ENCODE peak calls at places on chromosomes 4 and X, in five cellular contexts. I, N, G, R and J are unnamed samples.

GRCh38 chr4:34731045-34731444 is 1513.3 kb downstream of the ARAP2 start:
- DNase-seq in N (no peak), I (no peak), R (no peak), G (peak), J (no peak)

GRCh38 chrX:5648941-5649568 is 579.6 kb downstream of the NLGN4X start:
- DNase-seq in N (peak), G (no peak), R (no peak), I (peak), J (no peak)

GRCh38 chr4:14309429-14309828 is 681.9 kb upstream of the BOD1L1 start:
- DNase-seq in R (no peak), I (no peak), N (no peak), G (no peak), J (no peak)

GRCh38 chrX:77953708-77954107 is 15.7 kb downstream of the PGAM4 start:
- DNase-seq in I (no peak), G (no peak), N (no peak), R (no peak), J (no peak)

GRCh38 chrX:124388562-124388961 is 42.2 kb downstream of the SH2D1A start:
- DNase-seq in R (peak), N (peak), G (peak), I (no peak), J (peak)

GRCh38 chr4:126778348-126778747 is 854.4 kb upstream of the INTU start:
- DNase-seq in G (peak), R (peak), N (no peak), I (no peak), J (no peak)

GRCh38 chrX:30935985-30936384 is 46.9 kb upstream of the TAB3 start:
- DNase-seq in N (no peak), R (peak), I (peak), G (peak), J (no peak)

GRCh38 chrX:41634284-41634683 is 54.5 kb upstream of the GPR34 start:
- DNase-seq in I (no peak), G (peak), R (peak), N (no peak), J (no peak)

GRCh38 chr4:70666369-70666768 is at the start of gene JCHAIN:
- DNase-seq in I (no peak), R (no peak), G (no peak), N (no peak), J (no peak)

GRCh38 chr4:110010797-110011196 is 98.1 kb downstream of the EGF start:
- DNase-seq in N (no peak), R (peak), I (no peak), G (no peak), J (no peak)

GRCh38 chrX:109347618-109348017 is 134.3 kb downstream of the GUCY2F start:
- DNase-seq in G (peak), I (peak), N (no peak), R (peak), J (no peak)

GRCh38 chrX:107571296-107571998 is 56.9 kb upstream of the PRPS1 start:
- DNase-seq in R (peak), G (peak), I (no peak), N (no peak), J (no peak)

GRCh38 chr4:148982200-148982599 is 540.0 kb upstream of the NR3C2 start:
- DNase-seq in G (no peak), N (no peak), I (no peak), R (no peak), J (no peak)

GRCh38 chrX:97529801-97530200 is 646.1 kb downstream of the RPA4 start:
- DNase-seq in R (no peak), N (no peak), G (no peak), I (no peak), J (no peak)

GRCh38 chr4:100504086-100504874 is 13.5 kb downstream of the EMCN start:
- DNase-seq in I (peak), N (peak), G (no peak), R (peak), J (no peak)

GRCh38 chrX:129529685-129530281 is 6.5 kb upstream of the SMARCA1 start:
- DNase-seq in R (no peak), G (no peak), N (no peak), I (no peak), J (no peak)

GRCh38 chr4:26298198-26298950 is 22.4 kb upstream of the RBPJ start:
- DNase-seq in R (no peak), I (no peak), G (no peak), N (no peak), J (no peak)

GRCh38 chrX:49876750-49877149 is 2.5 kb upstream of the USP27X start:
- DNase-seq in N (no peak), R (peak), I (no peak), G (peak), J (no peak)

GRCh38 chr4:13522282-13523104 is 21.8 kb downstream of the NKX3-2 start:
- DNase-seq in G (no peak), N (peak), R (no peak), I (no peak), J (no peak)

GRCh38 chrX:16712116-16712824 is at the start of gene CTPS2:
- DNase-seq in N (peak), R (peak), G (peak), I (peak), J (peak)

GRCh38 chr4:87973283-87974169 is 2.0 kb upstream of the SPP1 start:
- DNase-seq in R (peak), N (peak), I (peak), G (peak), J (peak)

GRCh38 chr4:30362436-30362835 is 357.7 kb upstream of the PCDH7 start:
- DNase-seq in G (no peak), R (no peak), N (no peak), I (no peak), J (no peak)

GRCh38 chr4:120749445-120750151 is 172.9 kb downstream of the PRDM5 start:
- DNase-seq in R (no peak), G (no peak), N (no peak), I (no peak), J (no peak)

GRCh38 chrX:148080593-148080992 is 99.5 kb downstream of the FMR1NB start:
- DNase-seq in R (no peak), N (no peak), I (no peak), G (no peak), J (no peak)

GRCh38 chr4:155571184-155571944 is 95.3 kb upstream of the GUCY1A1 start:
- DNase-seq in R (no peak), G (no peak), I (no peak), N (no peak), J (no peak)

GRCh38 chrX:23694606-23695005 is 27.3 kb downstream of the PRDX4 start:
- DNase-seq in G (peak), R (peak), I (peak), N (no peak), J (peak)

GRCh38 chr4:54499308-54500074 is 158.3 kb upstream of the KIT start:
- DNase-seq in R (peak), G (no peak), N (no peak), I (no peak), J (no peak)

GRCh38 chrX:74614193-74614909 is at the start of gene RLIM:
- DNase-seq in N (peak), G (peak), R (peak), I (peak), J (peak)

GRCh38 chrX:74613350-74614192 is 853 bp downstream of the RLIM start:
- DNase-seq in G (peak), I (no peak), N (no peak), R (peak), J (no peak)
- H2BK12ac ChIP-seq in G (no peak), I (no peak), N (no peak), R (no peak), J (no peak)

GRCh38 chrX:70293621-70294020 is 3.7 kb downstream of the KIF4A start:
- DNase-seq in N (no peak), R (no peak), G (peak), I (no peak), J (no peak)

GRCh38 chrX:70292788-70293187 is 2.9 kb downstream of the KIF4A start:
- DNase-seq in I (no peak), R (no peak), N (no peak), G (no peak), J (no peak)

GRCh38 chrX:70289168-70289792 is 447 bp downstream of the PDZD11 start:
- DNase-seq in R (peak), G (peak), N (no peak), I (no peak), J (no peak)

GRCh38 chrX:70289793-70290770 is at the start of the genes KIF4A and PDZD11:
- DNase-seq in G (peak), N (peak), I (peak), R (peak), J (peak)
- H4K8ac ChIP-seq in G (no peak), N (no peak), I (no peak), R (peak), J (no peak)

GRCh38 chr4:24965627-24966026 is 52.8 kb upstream of the CCDC149 start:
- DNase-seq in G (no peak), R (peak), N (peak), I (peak), J (peak)
- H2BK12ac ChIP-seq in G (no peak), R (no peak), N (no peak), I (no peak), J (no peak)

GRCh38 chr4:53432528-53433424 is 55.3 kb downstream of the FIP1L1 start:
- DNase-seq in N (no peak), I (no peak), R (no peak), G (no peak), J (no peak)
- H4K8ac ChIP-seq in N (no peak), I (no peak), R (no peak), G (no peak), J (no peak)

GRCh38 chrX:137547291-137547690 is 18.6 kb upstream of the ZIC3 start:
- DNase-seq in I (peak), R (no peak), N (peak), G (no peak), J (no peak)

GRCh38 chrX:137548261-137548660 is 17.7 kb upstream of the ZIC3 start:
- DNase-seq in I (peak), G (no peak), R (no peak), N (peak), J (no peak)

GRCh38 chrX:137550561-137551305 is 15.2 kb upstream of the ZIC3 start:
- DNase-seq in I (peak), R (no peak), N (peak), G (no peak), J (no peak)

GRCh38 chrX:137549846-137550534 is 15.9 kb upstream of the ZIC3 start:
- DNase-seq in R (no peak), I (peak), G (no peak), N (peak), J (no peak)

DNA sequence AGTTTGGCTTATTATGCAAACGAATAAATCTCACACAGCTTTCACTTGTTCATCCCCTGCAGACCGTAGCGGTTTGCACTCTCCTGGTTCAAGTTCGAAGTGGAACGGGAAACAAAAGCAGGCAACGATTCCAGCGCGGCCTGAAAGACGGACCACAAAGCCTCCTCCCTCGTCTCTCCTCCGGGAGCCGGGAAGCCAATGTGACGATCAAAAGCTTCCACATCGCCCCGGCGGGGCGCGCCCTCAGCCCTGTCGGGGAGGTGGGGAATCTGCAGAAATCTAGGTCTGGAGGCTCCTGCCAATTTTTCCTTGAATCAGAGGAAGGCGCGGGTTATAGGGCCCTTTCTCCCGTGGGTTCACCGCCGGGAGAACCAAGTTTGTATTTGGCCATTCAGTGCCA is 16.9 kb upstream of the ZIC3 start:
- DNase-seq in I (peak), N (peak), G (no peak), R (no peak), J (no peak)
- H2BK12ac ChIP-seq in I (no peak), N (no peak), G (no peak), R (no peak), J (no peak)

GRCh38 chr4:1194028-1194900 is 21.9 kb upstream of the SPON2 start:
- DNase-seq in G (peak), R (peak), N (peak), I (peak), J (no peak)
- H4K8ac ChIP-seq in G (peak), R (no peak), N (no peak), I (no peak), J (no peak)

GRCh38 chrX:68894513-68895338 is 65.9 kb downstream of the EFNB1 start:
- DNase-seq in R (no peak), N (no peak), G (peak), I (peak), J (peak)
- H2BK12ac ChIP-seq in R (no peak), N (no peak), G (peak), I (no peak), J (no peak)